ENCODE peak calls at places on chromosome 6, in seven cellular contexts. O is ecto neural progenitor cell; L is OCI-M1; B is Kasumi-1; M is stimulated activated CD4-positive, alpha-beta T cell treated with anti-CD3 and anti-CD28 coated beads, TNF-alpha, amount 100 ng/mL, for 24 hours; W is M059J; I is HS-27A. H is an unnamed sample.

GRCh38 chr6:29561091-29561490 is 1.6 kb upstream of the UBD start:
- DNase-seq in O (no peak), L (no peak), B (no peak), M (no peak), W (no peak), I (no peak), H (no peak)

GRCh38 chr6:48664850-48665249 is 553.9 kb upstream of the PTCHD4 start:
- DNase-seq in O (no peak), L (peak), B (no peak), M (no peak), W (peak), I (no peak), H (no peak)

GRCh38 chr6:41286544-41287346 is at the start of gene TREM1:
- DNase-seq in O (no peak), L (no peak), B (peak), M (no peak), W (peak), I (no peak), H (no peak)

GRCh38 chr6:15255481-15256414 is 9.9 kb downstream of the JARID2 start:
- DNase-seq in O (no peak), L (no peak), B (no peak), M (no peak), W (no peak), I (no peak), H (no peak)

GRCh38 chr6:31401403-31401802 is 2.0 kb upstream of the MICA start:
- DNase-seq in O (no peak), L (peak), B (no peak), M (no peak), W (peak), I (peak), H (peak)

GRCh38 chr6:14986370-14986769 is 259.5 kb upstream of the JARID2 start:
- DNase-seq in O (no peak), L (no peak), B (no peak), M (no peak), W (no peak), I (no peak), H (no peak)

GRCh38 chr6:157763129-157763893 is 59.7 kb upstream of the SNX9 start:
- DNase-seq in O (no peak), L (no peak), B (no peak), M (no peak), W (peak), I (peak), H (no peak)

GRCh38 chr6:150079604-150080003 is 10.7 kb upstream of the ULBP3 start:
- DNase-seq in O (peak), L (peak), B (peak), M (no peak), W (peak), I (no peak), H (peak)

GRCh38 chr6:18585032-18585573 is 198.0 kb downstream of the RNF144B start:
- DNase-seq in O (no peak), L (peak), B (no peak), M (no peak), W (peak), I (peak), H (peak)

GRCh38 chr6:21082091-21082490 is 511.5 kb upstream of the SOX4 start:
- DNase-seq in O (no peak), L (no peak), B (no peak), M (no peak), W (no peak), I (no peak), H (no peak)

GRCh38 chr6:39428152-39428551 is 105.7 kb upstream of the KCNK16 start:
- DNase-seq in O (no peak), L (no peak), B (no peak), M (no peak), W (no peak), I (no peak), H (no peak)

GRCh38 chr6:149235130-149235561 is 82.4 kb upstream of the TAB2 start:
- DNase-seq in O (no peak), L (peak), B (peak), M (no peak), W (peak), I (peak), H (peak)

GRCh38 chr6:56890683-56891429 is 64.1 kb upstream of the BEND6 start:
- DNase-seq in O (no peak), L (peak), B (peak), M (no peak), W (peak), I (no peak), H (peak)

GRCh38 chr6:55108469-55109130 is 65.7 kb upstream of the HCRTR2 start:
- DNase-seq in O (peak), L (no peak), B (no peak), M (no peak), W (peak), I (no peak), H (no peak)

GRCh38 chr6:111950661-111951426 is 77.6 kb upstream of the FYN start:
- DNase-seq in O (no peak), L (no peak), B (no peak), M (no peak), W (peak), I (no peak), H (no peak)

GRCh38 chr6:17015144-17015543 is 86.7 kb upstream of the STMND1 start:
- DNase-seq in O (no peak), L (peak), B (no peak), M (no peak), W (peak), I (peak), H (no peak)

GRCh38 chr6:128307671-128308070 is 212.7 kb downstream of the PTPRK start:
- DNase-seq in O (no peak), L (peak), B (no peak), M (no peak), W (no peak), I (no peak), H (no peak)

GRCh38 chr6:31979238-31979898 is 2.5 kb upstream of the C4A start:
- DNase-seq in O (no peak), L (peak), B (no peak), M (no peak), W (no peak), I (no peak), H (no peak)

GRCh38 chr6:10545482-10545881 is 24.3 kb downstream of the GCNT2 start:
- DNase-seq in O (no peak), L (no peak), B (no peak), M (no peak), W (no peak), I (no peak), H (no peak)

GRCh38 chr6:150684715-150685459 is 85.2 kb downstream of the PLEKHG1 start:
- DNase-seq in O (no peak), L (no peak), B (no peak), M (no peak), W (no peak), I (no peak), H (no peak)

GRCh38 chr6:104955927-104956662 is 812 bp upstream of the LIN28B start:
- DNase-seq in O (peak), L (peak), B (peak), M (no peak), W (no peak), I (no peak), H (peak)

GRCh38 chr6:13413906-13414555 is 73.4 kb downstream of the GFOD1 start:
- DNase-seq in O (no peak), L (no peak), B (no peak), M (no peak), W (no peak), I (no peak), H (no peak)

GRCh38 chr6:44179072-44179536 is 20.5 kb downstream of the CAPN11 start:
- DNase-seq in O (no peak), L (no peak), B (no peak), M (no peak), W (peak), I (no peak), H (no peak)

GRCh38 chr6:14366880-14367279 is 249.3 kb downstream of the CD83 start:
- DNase-seq in O (no peak), L (no peak), B (no peak), M (no peak), W (no peak), I (no peak), H (no peak)

GRCh38 chr6:35368038-35368887 is 25.9 kb downstream of the PPARD start:
- DNase-seq in O (no peak), L (peak), B (no peak), M (no peak), W (peak), I (no peak), H (no peak)

GRCh38 chr6:44289726-44290125 is 19.5 kb downstream of the TMEM151B start:
- DNase-seq in O (no peak), L (no peak), B (no peak), M (no peak), W (no peak), I (no peak), H (no peak)

GRCh38 chr6:21426841-21427490 is 166.6 kb upstream of the SOX4 start:
- DNase-seq in O (no peak), L (no peak), B (no peak), M (no peak), W (peak), I (no peak), H (no peak)

GRCh38 chr6:158939255-158940170 is 60.5 kb downstream of the RSPH3 start:
- DNase-seq in O (peak), L (no peak), B (no peak), M (no peak), W (no peak), I (no peak), H (no peak)

H was measured in A673.